ENCODE peak calls at places on chromosomes 4 and X, in seven cellular contexts. W is neural progenitor cell; V is stomach; S is left ventricle myocardium inferior; Z is tibial nerve; U is CD4-positive, alpha-beta T cell; J is GM23338. I is an unnamed sample.
A peak's percentile ranks its signal among the peaks of the same experiment; 100 is the strongest.

GRCh38 chr4:41533685-41534084 is 4.3 kb upstream of the LIMCH1 start:
- DNase-seq in W (no peak), Z (no peak), V (peak; percentile 27), J (no peak), S (no peak), U (no peak), I (no peak)

GRCh38 chr4:97038146-97038516 is 1105.1 kb downstream of the STPG2 start:
- DNase-seq in J (no peak), Z (no peak), W (no peak), U (no peak), S (no peak), V (no peak), I (no peak)

GRCh38 chr4:109826719-109827118 is 1.1 kb upstream of the RRH start:
- DNase-seq in Z (no peak), J (peak; percentile 27), S (no peak), U (no peak), W (no peak), V (no peak), I (no peak)

GRCh38 chr4:108683479-108683878 is 33.1 kb downstream of the OSTC start:
- DNase-seq in W (peak; percentile 40), S (no peak), U (no peak), Z (no peak), J (peak; percentile 60), V (no peak), I (no peak)

GRCh38 chr4:3402409-3403103 is 39.2 kb upstream of the HGFAC start:
- DNase-seq in V (no peak), J (no peak), Z (no peak), S (peak; percentile 39), U (no peak), W (no peak), I (no peak)

GRCh38 chr4:126004936-126005335 is 690.2 kb downstream of the FAT4 start:
- DNase-seq in J (no peak), W (peak; percentile 3), S (no peak), Z (no peak), V (no peak), U (no peak), I (no peak)

GRCh38 chrX:153319295-153319694 is 2.3 kb downstream of the PNMA6F start:
- DNase-seq in J (no peak), S (no peak), V (no peak), U (no peak), Z (no peak), W (no peak), I (no peak)

GRCh38 chr4:176223561-176223960 is 28.2 kb upstream of the SPATA4 start:
- DNase-seq in S (no peak), V (no peak), W (no peak), U (no peak), J (no peak), Z (no peak), I (no peak)

GRCh38 chr4:174713181-174713580 is 115.9 kb downstream of the GLRA3 start:
- DNase-seq in J (peak; percentile 5), Z (no peak), S (no peak), U (no peak), V (no peak), W (peak; percentile 4), I (no peak)

GRCh38 chrX:70346671-70347070 is 56.8 kb downstream of the KIF4A start:
- DNase-seq in W (no peak), U (no peak), J (no peak), Z (no peak), V (no peak), S (no peak), I (no peak)

GRCh38 chrX:1242901-1243402 is 25.7 kb upstream of the CSF2RA start:
- DNase-seq in J (peak; percentile 54), U (no peak), W (no peak), S (no peak), Z (no peak), V (no peak), I (no peak)

GRCh38 chr4:101114936-101115372 is 232.4 kb downstream of the PPP3CA start:
- DNase-seq in Z (no peak), U (no peak), V (no peak), S (no peak), J (peak; percentile 69), W (peak; percentile 68), I (no peak)

GRCh38 chrX:119177278-119177677 is 49.7 kb upstream of the KIAA1210 start:
- DNase-seq in J (no peak), S (no peak), W (no peak), V (no peak), Z (no peak), U (no peak), I (no peak)

GRCh38 chr4:84938316-84938715 is 28.2 kb downstream of the WDFY3 start:
- DNase-seq in S (no peak), U (no peak), Z (no peak), W (no peak), J (no peak), V (no peak), I (no peak)

GRCh38 chrX:40434947-40435346 is 145.8 kb upstream of the ATP6AP2 start:
- DNase-seq in S (peak; percentile 18), V (no peak), Z (no peak), W (peak; percentile 48), U (no peak), J (peak; percentile 58), I (peak; percentile 11)

GRCh38 chr4:30553151-30553550 is 167.0 kb upstream of the PCDH7 start:
- DNase-seq in U (no peak), J (no peak), W (no peak), S (no peak), V (no peak), Z (no peak), I (no peak)

GRCh38 chr4:110309686-110310085 is 111.3 kb upstream of the ELOVL6 start:
- DNase-seq in S (no peak), J (no peak), W (no peak), V (no peak), Z (no peak), U (no peak), I (no peak)

GRCh38 chrX:139882299-139882698 is 50.6 kb downstream of the ATP11C start:
- DNase-seq in J (no peak), Z (no peak), U (no peak), W (no peak), V (no peak), S (no peak), I (no peak)

GRCh38 chrX:11579856-11580595 is 85.7 kb downstream of the ARHGAP6 start:
- DNase-seq in U (no peak), J (no peak), W (no peak), S (no peak), Z (no peak), V (no peak), I (no peak)

GRCh38 chr4:146029147-146029546 is 90.5 kb upstream of the ZNF827 start:
- DNase-seq in U (no peak), W (no peak), J (no peak), V (no peak), S (no peak), Z (no peak), I (no peak)
- H3K27ac ChIP-seq in U (no peak overlapping the region), W (no peak overlapping the region), J (no peak overlapping the region), V (no peak overlapping the region), S (no peak overlapping the region), Z (no peak overlapping the region), I (no peak overlapping the region)

GRCh38 chrX:22690116-22690515 is 309.6 kb upstream of the DDX53 start:
- DNase-seq in U (no peak), W (no peak), J (no peak), V (no peak), S (no peak), Z (no peak), I (no peak)
- H3K27ac ChIP-seq in U (no peak overlapping the region), W (no peak overlapping the region), J (peak overlapping the region; percentile 47), V (no peak overlapping the region), S (no peak overlapping the region), Z (no peak overlapping the region), I (no peak overlapping the region)

GRCh38 chrX:42714981-42715688 is 62.8 kb downstream of the PPP1R2C start:
- DNase-seq in V (peak; percentile 79), U (peak; percentile 8), W (peak; percentile 85), S (peak; percentile 18), J (peak; percentile 70), Z (no peak), I (peak; percentile 53)

GRCh38 chrX:42725196-42725595 is 52.8 kb downstream of the PPP1R2C start:
- DNase-seq in J (no peak), S (no peak), Z (no peak), W (no peak), U (no peak), V (no peak), I (no peak)

GRCh38 chrX:42715689-42716022 is 62.3 kb downstream of the PPP1R2C start:
- DNase-seq in Z (no peak), S (no peak), U (no peak), J (no peak), V (no peak), W (no peak), I (no peak)

GRCh38 chrX:42720209-42720608 is 57.8 kb downstream of the PPP1R2C start:
- DNase-seq in S (no peak), Z (no peak), W (no peak), J (no peak), V (no peak), U (no peak), I (no peak)
- H3K27ac ChIP-seq in S (no peak overlapping the region), Z (no peak overlapping the region), W (no peak overlapping the region), J (no peak overlapping the region), V (no peak overlapping the region), U (no peak overlapping the region), I (no peak overlapping the region)

GRCh38 chr4:98524271-98524670 is 134.1 kb downstream of the TSPAN5 start:
- DNase-seq in U (no peak), W (no peak), S (no peak), Z (no peak), J (no peak), V (no peak), I (no peak)
- H3K27ac ChIP-seq in U (no peak overlapping the region), W (no peak overlapping the region), S (no peak overlapping the region), Z (peak overlapping the region; percentile 65), J (no peak overlapping the region), V (no peak overlapping the region), I (no peak overlapping the region)

GRCh38 chr4:38099020-38099600 is 138.9 kb downstream of the PTTG2 start:
- DNase-seq in U (no peak), W (no peak), J (no peak), S (no peak), Z (no peak), V (no peak), I (no peak)
- H3K27ac ChIP-seq in U (no peak overlapping the region), W (no peak overlapping the region), J (no peak overlapping the region), S (peak overlapping the region; percentile 25), Z (peak overlapping the region; percentile 21), V (peak overlapping the region; percentile 1), I (no peak overlapping the region)

GRCh38 chr4:153545822-153546221 is 79.7 kb downstream of the TMEM131L start:
- DNase-seq in S (no peak), W (no peak), J (no peak), Z (no peak), U (no peak), V (no peak), I (no peak)
- H3K27ac ChIP-seq in S (peak overlapping the region; percentile 61), W (no peak overlapping the region), J (no peak overlapping the region), Z (no peak overlapping the region), U (no peak overlapping the region), V (no peak overlapping the region), I (no peak overlapping the region)

GRCh38 chr4:140187316-140187695 is 33.3 kb upstream of the MAML3 start:
- DNase-seq in W (no peak), J (no peak), S (no peak), U (no peak), Z (no peak), V (no peak), I (no peak)
- H3K27ac ChIP-seq in W (no peak overlapping the region), J (no peak overlapping the region), S (no peak overlapping the region), U (no peak overlapping the region), Z (no peak overlapping the region), V (peak overlapping the region; percentile 2), I (no peak overlapping the region)

I was measured in caudate nucleus.